ENCODE peak calls at places on chromosomes 3 and 15, in six cellular contexts. I is cardiac fibroblast, Q is heart right ventricle, R is neural progenitor cell, M is mucosa of gallbladder, L is lower lobe of right lung. G is an unnamed sample.

GRCh38 chr3:107938128-107938527 is 152.7 kb downstream of the CD47 start:
- DNase-seq in I (peak; percentile 72), Q (peak; percentile 13), R (peak; percentile 53), M (peak; percentile 28), L (no peak), G (peak; percentile 71)

GRCh38 chr15:57726411-57726810 is 19.9 kb downstream of the POLR2M start:
- DNase-seq in I (peak; percentile 22), Q (no peak), R (no peak), M (no peak), L (no peak), G (no peak)

GRCh38 chr15:70806992-70807712 is 43.8 kb upstream of the UACA start:
- DNase-seq in I (peak; percentile 76), Q (peak; percentile 62), R (no peak), M (peak; percentile 55), L (peak; percentile 76), G (no peak)

GRCh38 chr3:115766587-115767492 is 143.5 kb downstream of the GAP43 start:
- DNase-seq in I (peak; percentile 66), Q (no peak), R (peak; percentile 8), M (no peak), L (no peak), G (no peak)

GRCh38 chr3:109685084-109686079 is 348.0 kb upstream of the DPPA4 start:
- DNase-seq in I (peak; percentile 99), Q (peak; percentile 55), R (no peak), M (peak; percentile 94), L (no peak), G (peak; percentile 55)

GRCh38 chr3:141231101-141231922 is at the start of gene PXYLP1:
- DNase-seq in I (peak; percentile 93), Q (peak; percentile 96), R (peak; percentile 95), M (peak; percentile 94), L (peak; percentile 96), G (peak; percentile 93)

GRCh38 chr3:15884132-15884531 is 86.4 kb upstream of the ANKRD28 start:
- DNase-seq in I (no peak), Q (no peak), R (no peak), M (no peak), L (no peak), G (no peak)

GRCh38 chr3:27943106-27943505 is 221.0 kb upstream of the EOMES start:
- DNase-seq in I (peak; percentile 43), Q (no peak), R (peak; percentile 59), M (peak; percentile 18), L (no peak), G (peak; percentile 30)

GRCh38 chr15:29937956-29938355 is 115.7 kb upstream of the TJP1 start:
- DNase-seq in I (peak; percentile 36), Q (no peak), R (no peak), M (no peak), L (no peak), G (no peak)

G was measured in ELF-1.